ENCODE peak calls at places on chromosomes 3 and 15, in eight cellular contexts. One of them, this sample, is unnamed.

GRCh38 chr3:45646051-45646585 is 43.1 kb upstream of the SACM1L start:
- DNase-seq in left ventricle myocardium inferior: no peak
- DNase-seq in HCT116: no peak
- DNase-seq in adrenal gland: peak; percentile 55
- DNase-seq in WERI-Rb-1: no peak
- DNase-seq in cardiac muscle cell: no peak
- DNase-seq in thyroid gland: no peak
- DNase-seq in A549: no peak
- DNase-seq in this sample: no peak

GRCh38 chr3:120622870-120623718 is 27.0 kb downstream of the NDUFB4 start:
- DNase-seq in left ventricle myocardium inferior: no peak
- DNase-seq in HCT116: peak; percentile 93
- DNase-seq in adrenal gland: no peak
- DNase-seq in WERI-Rb-1: peak; percentile 69
- DNase-seq in cardiac muscle cell: no peak
- DNase-seq in thyroid gland: no peak
- DNase-seq in A549: peak; percentile 79
- DNase-seq in this sample: no peak

GRCh38 chr15:70479056-70479455 is 284.3 kb downstream of the UACA start:
- DNase-seq in left ventricle myocardium inferior: no peak
- DNase-seq in HCT116: no peak
- DNase-seq in adrenal gland: no peak
- DNase-seq in WERI-Rb-1: no peak
- DNase-seq in cardiac muscle cell: no peak
- DNase-seq in thyroid gland: no peak
- DNase-seq in A549: no peak
- DNase-seq in this sample: peak; percentile 76

GRCh38 chr15:60397772-60398445 is at the start of gene ANXA2:
- DNase-seq in left ventricle myocardium inferior: peak; percentile 87
- DNase-seq in HCT116: peak; percentile 70
- DNase-seq in adrenal gland: peak; percentile 85
- DNase-seq in WERI-Rb-1: no peak
- DNase-seq in cardiac muscle cell: peak; percentile 95
- DNase-seq in thyroid gland: peak; percentile 83
- DNase-seq in A549: peak; percentile 95
- DNase-seq in this sample: peak; percentile 94

GRCh38 chr15:36334059-36334458 is 245.4 kb upstream of the CDIN1 start:
- DNase-seq in left ventricle myocardium inferior: no peak
- DNase-seq in HCT116: no peak
- DNase-seq in adrenal gland: no peak
- DNase-seq in WERI-Rb-1: no peak
- DNase-seq in cardiac muscle cell: peak; percentile 88
- DNase-seq in thyroid gland: no peak
- DNase-seq in A549: no peak
- DNase-seq in this sample: no peak

GRCh38 chr3:69774029-69774428 is 34.8 kb downstream of the MITF start:
- DNase-seq in left ventricle myocardium inferior: peak; percentile 61
- DNase-seq in HCT116: no peak
- DNase-seq in adrenal gland: peak; percentile 71
- DNase-seq in WERI-Rb-1: no peak
- DNase-seq in cardiac muscle cell: no peak
- DNase-seq in thyroid gland: peak; percentile 29
- DNase-seq in A549: no peak
- DNase-seq in this sample: no peak

GRCh38 chr3:159829056-159829995 is 159.3 kb upstream of the IL12A start:
- DNase-seq in left ventricle myocardium inferior: peak; percentile 42
- DNase-seq in HCT116: peak; percentile 65
- DNase-seq in adrenal gland: peak; percentile 46
- DNase-seq in WERI-Rb-1: no peak
- DNase-seq in cardiac muscle cell: peak; percentile 65
- DNase-seq in thyroid gland: peak; percentile 55
- DNase-seq in A549: peak; percentile 79
- DNase-seq in this sample: no peak

GRCh38 chr3:55718956-55719355 is 231.8 kb upstream of the WNT5A start:
- DNase-seq in left ventricle myocardium inferior: no peak
- DNase-seq in HCT116: no peak
- DNase-seq in adrenal gland: no peak
- DNase-seq in WERI-Rb-1: no peak
- DNase-seq in cardiac muscle cell: no peak
- DNase-seq in thyroid gland: no peak
- DNase-seq in A549: no peak
- DNase-seq in this sample: no peak

GRCh38 chr15:40322531-40323238 is 807 bp upstream of the INAFM2 start:
- DNase-seq in left ventricle myocardium inferior: no peak
- DNase-seq in HCT116: no peak
- DNase-seq in adrenal gland: no peak
- DNase-seq in WERI-Rb-1: no peak
- DNase-seq in cardiac muscle cell: peak; percentile 62
- DNase-seq in thyroid gland: no peak
- DNase-seq in A549: no peak
- DNase-seq in this sample: no peak

GRCh38 chr3:16311960-16312451 is 47.0 kb downstream of the OXNAD1 start:
- DNase-seq in left ventricle myocardium inferior: peak; percentile 46
- DNase-seq in HCT116: no peak
- DNase-seq in adrenal gland: no peak
- DNase-seq in WERI-Rb-1: no peak
- DNase-seq in cardiac muscle cell: peak; percentile 52
- DNase-seq in thyroid gland: no peak
- DNase-seq in A549: no peak
- DNase-seq in this sample: no peak

GRCh38 chr15:72813345-72814004 is 29.9 kb upstream of the ADPGK start:
- DNase-seq in left ventricle myocardium inferior: no peak
- DNase-seq in HCT116: no peak
- DNase-seq in adrenal gland: no peak
- DNase-seq in WERI-Rb-1: no peak
- DNase-seq in cardiac muscle cell: no peak
- DNase-seq in thyroid gland: no peak
- DNase-seq in A549: no peak
- DNase-seq in this sample: no peak

GRCh38 chr3:153293222-153293621 is 131.2 kb downstream of the RAP2B start:
- DNase-seq in left ventricle myocardium inferior: no peak
- DNase-seq in HCT116: no peak
- DNase-seq in adrenal gland: no peak
- DNase-seq in WERI-Rb-1: no peak
- DNase-seq in cardiac muscle cell: peak; percentile 74
- DNase-seq in thyroid gland: no peak
- DNase-seq in A549: no peak
- DNase-seq in this sample: no peak

GRCh38 chr3:153099131-153099530 is 62.9 kb upstream of the RAP2B start:
- DNase-seq in left ventricle myocardium inferior: no peak
- DNase-seq in HCT116: no peak
- DNase-seq in adrenal gland: no peak
- DNase-seq in WERI-Rb-1: no peak
- DNase-seq in cardiac muscle cell: no peak
- DNase-seq in thyroid gland: no peak
- DNase-seq in A549: no peak
- DNase-seq in this sample: no peak

GRCh38 chr3:77421916-77422315 is 382.0 kb downstream of the ROBO2 start:
- DNase-seq in left ventricle myocardium inferior: no peak
- DNase-seq in HCT116: no peak
- DNase-seq in adrenal gland: no peak
- DNase-seq in WERI-Rb-1: no peak
- DNase-seq in cardiac muscle cell: no peak
- DNase-seq in thyroid gland: no peak
- DNase-seq in A549: no peak
- DNase-seq in this sample: no peak

GRCh38 chr3:51708216-51708845 is 1.5 kb downstream of the GRM2 start:
- DNase-seq in left ventricle myocardium inferior: no peak
- DNase-seq in HCT116: no peak
- DNase-seq in adrenal gland: peak; percentile 8
- DNase-seq in WERI-Rb-1: no peak
- DNase-seq in cardiac muscle cell: no peak
- DNase-seq in thyroid gland: no peak
- DNase-seq in A549: no peak
- DNase-seq in this sample: peak; percentile 36

GRCh38 chr15:78105541-78106241 is 13.3 kb downstream of the SH2D7 start:
- DNase-seq in left ventricle myocardium inferior: no peak
- DNase-seq in HCT116: no peak
- DNase-seq in adrenal gland: no peak
- DNase-seq in WERI-Rb-1: no peak
- DNase-seq in cardiac muscle cell: peak; percentile 36
- DNase-seq in thyroid gland: no peak
- DNase-seq in A549: no peak
- DNase-seq in this sample: peak; percentile 69

GRCh38 chr3:180283251-180283650 is 246.5 kb upstream of the PEX5L start:
- DNase-seq in left ventricle myocardium inferior: no peak
- DNase-seq in HCT116: no peak
- DNase-seq in adrenal gland: no peak
- DNase-seq in WERI-Rb-1: no peak
- DNase-seq in cardiac muscle cell: no peak
- DNase-seq in thyroid gland: no peak
- DNase-seq in A549: no peak
- DNase-seq in this sample: no peak

GRCh38 chr15:71496336-71496955 is 313.9 kb upstream of the NR2E3 start:
- DNase-seq in left ventricle myocardium inferior: no peak
- DNase-seq in HCT116: no peak
- DNase-seq in adrenal gland: no peak
- DNase-seq in WERI-Rb-1: no peak
- DNase-seq in cardiac muscle cell: peak; percentile 31
- DNase-seq in thyroid gland: no peak
- DNase-seq in A549: no peak
- DNase-seq in this sample: no peak

GRCh38 chr15:43514241-43515057 is 3.0 kb upstream of the MAP1A start:
- DNase-seq in left ventricle myocardium inferior: peak; percentile 74
- DNase-seq in HCT116: no peak
- DNase-seq in adrenal gland: no peak
- DNase-seq in WERI-Rb-1: peak; percentile 66
- DNase-seq in cardiac muscle cell: peak; percentile 30
- DNase-seq in thyroid gland: no peak
- DNase-seq in A549: no peak
- DNase-seq in this sample: no peak

GRCh38 chr3:45026957-45027356 is 854 bp downstream of the CLEC3B start:
- DNase-seq in left ventricle myocardium inferior: peak; percentile 88
- DNase-seq in HCT116: no peak
- DNase-seq in adrenal gland: no peak
- DNase-seq in WERI-Rb-1: no peak
- DNase-seq in cardiac muscle cell: peak; percentile 53
- DNase-seq in thyroid gland: peak; percentile 20
- DNase-seq in A549: no peak
- DNase-seq in this sample: no peak

GRCh38 chr3:52064561-52064960 is 8.2 kb upstream of the DUSP7 start:
- DNase-seq in left ventricle myocardium inferior: no peak
- DNase-seq in HCT116: no peak
- DNase-seq in adrenal gland: no peak
- DNase-seq in WERI-Rb-1: no peak
- DNase-seq in cardiac muscle cell: no peak
- DNase-seq in thyroid gland: no peak
- DNase-seq in A549: no peak
- DNase-seq in this sample: no peak

GRCh38 chr3:31240894-31241293 is 291.8 kb upstream of the STT3B start:
- DNase-seq in left ventricle myocardium inferior: no peak
- DNase-seq in HCT116: no peak
- DNase-seq in adrenal gland: no peak
- DNase-seq in WERI-Rb-1: no peak
- DNase-seq in cardiac muscle cell: no peak
- DNase-seq in thyroid gland: no peak
- DNase-seq in A549: no peak
- DNase-seq in this sample: no peak

DNA sequence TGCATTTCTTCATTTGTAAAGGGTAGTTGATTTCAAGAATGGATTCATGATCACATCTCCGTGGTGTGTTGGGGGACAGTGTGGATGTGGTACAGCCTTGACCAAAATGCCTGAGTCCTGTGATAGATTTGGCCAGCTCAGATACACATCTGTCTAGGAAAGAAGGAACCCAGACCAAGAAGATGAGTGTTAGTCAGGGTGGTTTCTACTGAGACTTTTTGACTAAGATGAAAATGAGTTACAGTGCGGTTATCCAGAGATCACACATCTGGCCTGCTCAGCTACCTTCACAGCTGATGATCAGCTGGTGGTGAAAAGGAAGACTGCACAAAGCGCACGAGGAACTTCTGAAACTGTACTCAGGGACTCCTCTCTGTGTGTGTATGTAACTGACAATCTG is 68.0 kb downstream of the FNDC3B start:
- DNase-seq in left ventricle myocardium inferior: no peak
- DNase-seq in HCT116: no peak
- DNase-seq in adrenal gland: no peak
- DNase-seq in WERI-Rb-1: no peak
- DNase-seq in cardiac muscle cell: no peak
- DNase-seq in thyroid gland: no peak
- DNase-seq in A549: no peak
- DNase-seq in this sample: no peak
- H3K27ac ChIP-seq in left ventricle myocardium inferior: peak overlapping the region; percentile 38
- H3K27ac ChIP-seq in HCT116: no peak overlapping the region
- H3K27ac ChIP-seq in adrenal gland: no peak overlapping the region
- H3K27ac ChIP-seq in WERI-Rb-1: no peak overlapping the region
- H3K27ac ChIP-seq in cardiac muscle cell: peak overlapping the region; percentile 60
- H3K27ac ChIP-seq in thyroid gland: no peak overlapping the region
- H3K27ac ChIP-seq in A549: no peak overlapping the region
- H3K27ac ChIP-seq in this sample: peak overlapping the region; percentile 36

DNA sequence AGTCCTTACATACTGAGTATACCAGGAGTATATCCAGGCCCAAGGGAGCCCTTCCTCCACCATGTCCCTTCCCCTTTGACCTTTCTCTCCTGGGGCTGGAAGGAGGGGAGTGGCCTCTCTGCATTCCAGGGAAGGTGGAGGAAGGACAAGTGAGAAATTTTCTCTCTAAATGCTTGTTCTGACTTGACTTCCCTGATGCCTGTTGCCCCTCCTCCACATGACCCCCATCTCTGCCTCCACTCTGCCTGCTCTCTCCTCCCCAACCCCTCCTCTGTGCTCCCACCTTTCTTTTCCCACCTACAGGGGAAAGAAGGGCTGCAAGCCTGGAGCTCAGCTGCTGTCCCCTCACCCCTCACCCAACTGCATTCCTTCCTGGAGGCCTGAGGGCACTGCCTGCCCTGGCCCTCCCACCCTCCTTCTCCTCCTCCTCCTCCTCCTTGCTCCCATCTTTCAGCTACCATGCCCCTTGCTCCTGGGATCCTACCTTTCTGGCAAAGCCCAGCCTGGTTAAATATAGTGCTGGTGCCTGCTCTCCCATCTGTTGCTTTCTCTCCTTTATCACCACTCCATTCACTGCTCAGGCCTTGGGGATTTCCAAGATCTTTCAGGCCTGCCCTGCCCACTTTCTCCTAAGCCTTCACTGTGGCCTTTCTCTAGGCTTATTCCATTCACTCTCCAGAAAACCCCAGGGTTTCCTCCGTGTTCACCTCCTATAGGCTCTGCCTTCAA is 8.5 kb upstream of the DAG1 start:
- DNase-seq in left ventricle myocardium inferior: no peak
- DNase-seq in HCT116: no peak
- DNase-seq in adrenal gland: no peak
- DNase-seq in WERI-Rb-1: peak; percentile 71
- DNase-seq in cardiac muscle cell: peak; percentile 50
- DNase-seq in thyroid gland: peak; percentile 42
- DNase-seq in A549: peak; percentile 37
- DNase-seq in this sample: no peak
- H3K27ac ChIP-seq in left ventricle myocardium inferior: peak overlapping the region; percentile 78
- H3K27ac ChIP-seq in HCT116: no peak overlapping the region
- H3K27ac ChIP-seq in adrenal gland: no peak overlapping the region
- H3K27ac ChIP-seq in WERI-Rb-1: peak overlapping the region; percentile 81
- H3K27ac ChIP-seq in cardiac muscle cell: peak overlapping the region; percentile 97
- H3K27ac ChIP-seq in thyroid gland: no peak overlapping the region
- H3K27ac ChIP-seq in A549: peak overlapping the region; percentile 63
- H3K27ac ChIP-seq in this sample: no peak overlapping the region

GRCh38 chr3:126284258-126284904 is 72.8 kb downstream of the KLF15 start:
- DNase-seq in left ventricle myocardium inferior: no peak
- DNase-seq in HCT116: peak; percentile 86
- DNase-seq in adrenal gland: no peak
- DNase-seq in WERI-Rb-1: no peak
- DNase-seq in cardiac muscle cell: peak; percentile 48
- DNase-seq in thyroid gland: no peak
- DNase-seq in A549: peak; percentile 63
- DNase-seq in this sample: no peak
- H3K27ac ChIP-seq in left ventricle myocardium inferior: no peak overlapping the region
- H3K27ac ChIP-seq in HCT116: no peak overlapping the region
- H3K27ac ChIP-seq in adrenal gland: no peak overlapping the region
- H3K27ac ChIP-seq in WERI-Rb-1: no peak overlapping the region
- H3K27ac ChIP-seq in cardiac muscle cell: no peak overlapping the region
- H3K27ac ChIP-seq in thyroid gland: no peak overlapping the region
- H3K27ac ChIP-seq in A549: peak overlapping the region; percentile 25
- H3K27ac ChIP-seq in this sample: no peak overlapping the region

GRCh38 chr3:189813652-189814245 is 182.6 kb downstream of the TP63 start:
- DNase-seq in left ventricle myocardium inferior: no peak
- DNase-seq in HCT116: no peak
- DNase-seq in adrenal gland: no peak
- DNase-seq in WERI-Rb-1: no peak
- DNase-seq in cardiac muscle cell: no peak
- DNase-seq in thyroid gland: no peak
- DNase-seq in A549: no peak
- DNase-seq in this sample: no peak
- H3K27ac ChIP-seq in left ventricle myocardium inferior: no peak overlapping the region
- H3K27ac ChIP-seq in HCT116: no peak overlapping the region
- H3K27ac ChIP-seq in adrenal gland: no peak overlapping the region
- H3K27ac ChIP-seq in WERI-Rb-1: no peak overlapping the region
- H3K27ac ChIP-seq in cardiac muscle cell: no peak overlapping the region
- H3K27ac ChIP-seq in thyroid gland: no peak overlapping the region
- H3K27ac ChIP-seq in A549: no peak overlapping the region
- H3K27ac ChIP-seq in this sample: no peak overlapping the region